ENCODE peak calls at places on chromosomes 2 and 18, in five cellular contexts. U is A172, N is H7, Q is fibroblast of the conjunctiva, Z is Kasumi-1. E is an unnamed sample.

GRCh38 chr2:163733301-163733938 is 2.4 kb downstream of the FIGN start:
- DNase-seq in Z (no peak), Q (no peak), U (no peak), N (no peak), E (peak; percentile 38)

GRCh38 chr18:22165049-22165602 is 4.3 kb upstream of the GATA6 start:
- DNase-seq in Z (no peak), N (peak; percentile 84), Q (no peak), U (no peak), E (no peak)

GRCh38 chr2:236209535-236209934 is 41.3 kb upstream of the GBX2 start:
- DNase-seq in Z (no peak), Q (no peak), U (peak; percentile 12), N (peak; percentile 72), E (no peak)

GRCh38 chr2:112996635-112997034 is 8.6 kb upstream of the IL36A start:
- DNase-seq in U (no peak), Q (no peak), N (no peak), Z (peak; percentile 5), E (no peak)

GRCh38 chr2:143431316-143431715 is 302.1 kb downstream of the ARHGAP15 start:
- DNase-seq in U (no peak), Q (no peak), N (no peak), Z (no peak), E (peak; percentile 36)

GRCh38 chr2:54470241-54470938 is 14.3 kb downstream of the SPTBN1 start:
- DNase-seq in Q (no peak), Z (no peak), N (no peak), U (peak; percentile 73), E (peak; percentile 60)

GRCh38 chr2:241801611-241802420 is 7.2 kb upstream of the NEU4 start:
- DNase-seq in Q (no peak), N (peak; percentile 90), Z (no peak), U (no peak), E (no peak)

GRCh38 chr2:185643434-185643833 is 95.2 kb upstream of the FSIP2 start:
- DNase-seq in N (no peak), U (peak; percentile 11), Z (no peak), Q (no peak), E (peak; percentile 8)

GRCh38 chr2:143930891-143931290 is 589.0 kb downstream of the ZEB2 start:
- DNase-seq in Z (no peak), U (no peak), N (no peak), Q (no peak), E (no peak)

GRCh38 chr2:224222320-224222719 is 179.6 kb downstream of the FAM124B start:
- DNase-seq in N (no peak), U (peak; percentile 30), Z (peak; percentile 0), Q (no peak), E (peak; percentile 48)

GRCh38 chr18:35413163-35413511 is 36.0 kb upstream of the ZNF396 start:
- DNase-seq in N (no peak), Q (no peak), Z (no peak), U (no peak), E (no peak)

GRCh38 chr2:236177604-236177966 is 9.4 kb upstream of the GBX2 start:
- DNase-seq in U (no peak), N (peak; percentile 94), Z (no peak), Q (no peak), E (no peak)

GRCh38 chr2:63163231-63163845 is 112.7 kb downstream of the OTX1 start:
- DNase-seq in N (no peak), U (no peak), Q (no peak), Z (no peak), E (no peak)

GRCh38 chr2:78261454-78261853 is 739.3 kb upstream of the LRRTM4 start:
- DNase-seq in U (no peak), Q (no peak), Z (no peak), N (peak; percentile 0), E (no peak)

GRCh38 chr2:176158306-176158643 is 1.2 kb downstream of the HOXD3 start:
- DNase-seq in N (peak; percentile 75), U (no peak), Q (no peak), Z (no peak), E (no peak)

GRCh38 chr18:57002627-57003026 is 144.3 kb upstream of the BOD1L2 start:
- DNase-seq in N (no peak), U (no peak), Q (no peak), Z (no peak), E (peak; percentile 2)

GRCh38 chr2:239789711-239790110 is 235.4 kb downstream of the NDUFA10 start:
- DNase-seq in U (no peak), Z (no peak), Q (no peak), N (no peak), E (no peak)

GRCh38 chr2:50402654-50402960 is 629.3 kb downstream of the NRXN1 start:
- DNase-seq in U (no peak), Z (no peak), Q (no peak), N (no peak), E (no peak)

GRCh38 chr18:44079602-44080001 is 601.1 kb upstream of the SETBP1 start:
- DNase-seq in N (no peak), U (peak; percentile 45), Z (no peak), Q (peak; percentile 12), E (peak; percentile 77)

GRCh38 chr2:136809987-136810386 is 44.6 kb downstream of the THSD7B start:
- DNase-seq in Z (no peak), N (no peak), U (no peak), Q (no peak), E (no peak)

GRCh38 chr2:120470041-120470716 is 124.2 kb downstream of the INHBB start:
- DNase-seq in N (no peak), Z (no peak), U (peak; percentile 64), Q (peak; percentile 97), E (peak; percentile 92)

GRCh38 chr2:157283468-157283867 is 26.0 kb downstream of the GALNT5 start:
- DNase-seq in N (no peak), U (no peak), Z (no peak), Q (no peak), E (no peak)

GRCh38 chr2:183123117-183123958 is 905 bp upstream of the NUP35 start:
- DNase-seq in Z (no peak), U (no peak), Q (no peak), N (no peak), E (no peak)

GRCh38 chr2:10385501-10385900 is 62.6 kb downstream of the ODC1 start:
- DNase-seq in N (no peak), U (no peak), Z (no peak), Q (no peak), E (peak; percentile 74)

GRCh38 chr18:36719630-36720029 is 109.2 kb downstream of the TPGS2 start:
- DNase-seq in Z (no peak), Q (no peak), U (no peak), N (no peak), E (no peak)

GRCh38 chr2:112957511-112957910 is 20.3 kb upstream of the IL36G start:
- DNase-seq in U (no peak), N (no peak), Q (no peak), Z (no peak), E (peak; percentile 17)

GRCh38 chr18:28019425-28020108 is 157.4 kb downstream of the CDH2 start:
- DNase-seq in U (no peak), Z (no peak), N (no peak), Q (no peak), E (no peak)

E was measured in M059J.